ENCODE peak calls at places on chromosomes 2 and 18, in four cellular contexts. U, N, F and R are unnamed samples.

GRCh38 chr2:10054424-10054823 is 11.1 kb downstream of the KLF11 start:
- DNase-seq in U (no peak), N (no peak), F (peak; percentile 43), R (no peak)

GRCh38 chr2:205245652-205246051 is 436.6 kb upstream of the NRP2 start:
- DNase-seq in U (no peak), N (no peak), F (no peak), R (no peak)

GRCh38 chr2:196967126-196967525 is 40.6 kb upstream of the PGAP1 start:
- DNase-seq in U (no peak), N (no peak), F (no peak), R (peak; percentile 20)

GRCh38 chr2:221836091-221836490 is 264.0 kb upstream of the EPHA4 start:
- DNase-seq in U (no peak), N (no peak), F (no peak), R (no peak)

GRCh38 chr2:124713969-124714368 is 688.9 kb downstream of the CNTNAP5 start:
- DNase-seq in U (no peak), N (no peak), F (no peak), R (no peak)

GRCh38 chr18:67509711-67510110 is 6.8 kb downstream of the DSEL start:
- DNase-seq in U (no peak), N (no peak), F (no peak), R (no peak)

GRCh38 chr2:2147024-2147900 is 183.8 kb downstream of the MYT1L start:
- DNase-seq in U (no peak), N (no peak), F (no peak), R (no peak)

GRCh38 chr2:230796280-230796862 is 68.4 kb upstream of the ITM2C start:
- DNase-seq in U (no peak), N (no peak), F (no peak), R (no peak)

GRCh38 chr2:168552450-168552856 is 96.4 kb downstream of the CERS6 start:
- DNase-seq in U (no peak), N (peak; percentile 71), F (no peak), R (no peak)

GRCh38 chr2:170701011-170701410 is 14.1 kb upstream of the SP5 start:
- DNase-seq in U (no peak), N (no peak), F (no peak), R (no peak)

GRCh38 chr2:33395660-33396249 is 80.7 kb upstream of the RASGRP3 start:
- DNase-seq in U (no peak), N (peak; percentile 70), F (no peak), R (peak; percentile 13)

GRCh38 chr2:128550389-128550788 is 231.7 kb upstream of the HS6ST1 start:
- DNase-seq in U (no peak), N (no peak), F (peak; percentile 22), R (no peak)

GRCh38 chr2:70977605-70978205 is 725 bp upstream of the ANKRD53 start:
- DNase-seq in U (no peak), N (no peak), F (peak; percentile 81), R (no peak)

GRCh38 chr18:61187971-61188370 is 145.3 kb upstream of the CDH20 start:
- DNase-seq in U (no peak), N (no peak), F (no peak), R (no peak)

GRCh38 chr2:453132-453531 is 165.2 kb upstream of the ALKAL2 start:
- DNase-seq in U (no peak), N (no peak), F (no peak), R (no peak)

GRCh38 chr2:128069769-128070168 is 21.2 kb upstream of the UGGT1 start:
- DNase-seq in U (no peak), N (no peak), F (no peak), R (no peak)

GRCh38 chr2:177239934-177240600 is 24.5 kb downstream of the NFE2L2 start:
- DNase-seq in U (no peak), N (peak; percentile 83), F (no peak), R (peak; percentile 49)

GRCh38 chr2:69017080-69017479 is 4.1 kb downstream of the ANTXR1 start:
- DNase-seq in U (no peak), N (no peak), F (no peak), R (no peak)

GRCh38 chr2:20052229-20052871 is 922 bp upstream of the LAPTM4A start:
- DNase-seq in U (no peak), N (no peak), F (no peak), R (no peak)

GRCh38 chr2:140747665-140748064 is 1383.2 kb downstream of the LRP1B start:
- DNase-seq in U (no peak), N (no peak), F (no peak), R (no peak)

GRCh38 chr2:130342020-130342532 is 621 bp upstream of the IMP4 start:
- DNase-seq in U (peak; percentile 75), N (peak; percentile 93), F (peak; percentile 94), R (peak; percentile 84)

GRCh38 chr2:24087032-24087431 is 2.4 kb upstream of the TP53I3 start:
- DNase-seq in U (no peak), N (no peak), F (no peak), R (no peak)

GRCh38 chr18:80166240-80166639 is 57.2 kb downstream of the ADNP2 start:
- DNase-seq in U (no peak), N (no peak), F (no peak), R (no peak)

GRCh38 chr2:105754011-105754410 is 9.3 kb downstream of the NCK2 start:
- DNase-seq in U (no peak), N (no peak), F (no peak), R (no peak)